ENCODE peak calls at places on chromosomes 13 and 19, in six cellular contexts. C, E, V, Q, M and S are unnamed samples.

GRCh38 chr19:10372698-10373097 is 7.7 kb downstream of the TYK2 start:
- DNase-seq in V (no peak), E (no peak), Q (no peak), C (no peak), M (no peak), S (no peak)

GRCh38 chr13:48040059-48040458 is 2.5 kb downstream of the NUDT15 start:
- DNase-seq in V (no peak), Q (no peak), E (no peak), C (no peak), M (no peak), S (no peak)

GRCh38 chr19:46408611-46409039 is 4.7 kb downstream of the CCDC8 start:
- DNase-seq in M (no peak), E (no peak), C (no peak), V (no peak), Q (peak), S (no peak)

GRCh38 chr19:51508059-51508733 is 6.6 kb upstream of the SIGLEC12 start:
- DNase-seq in E (no peak), V (no peak), M (no peak), C (no peak), Q (no peak), S (no peak)

GRCh38 chr13:99299545-99300341 is 7.5 kb downstream of the GPR183 start:
- DNase-seq in Q (no peak), M (no peak), E (no peak), V (no peak), C (no peak), S (no peak)

GRCh38 chr13:101640797-101641400 is 188.4 kb downstream of the ITGBL1 start:
- DNase-seq in E (no peak), C (no peak), M (no peak), Q (no peak), V (no peak), S (no peak)

GRCh38 chr19:52190679-52191293 is 934 bp downstream of the PPP2R1A start:
- DNase-seq in Q (peak), M (peak), E (no peak), V (no peak), C (no peak), S (no peak)

GRCh38 chr13:112781881-112782361 is 92.1 kb downstream of the ATP11A start:
- DNase-seq in C (no peak), V (no peak), E (peak), Q (no peak), M (no peak), S (no peak)

GRCh38 chr19:48967346-48968178 is 2.5 kb downstream of the FTL start:
- DNase-seq in C (peak), M (no peak), E (no peak), Q (no peak), V (no peak), S (no peak)

GRCh38 chr19:41316306-41316920 is 6.4 kb downstream of the CCDC97 start:
- DNase-seq in C (no peak), V (no peak), E (no peak), Q (no peak), M (no peak), S (no peak)

GRCh38 chr19:8221161-8221560 is 12.0 kb downstream of the CERS4 start:
- DNase-seq in Q (no peak), V (no peak), C (no peak), M (no peak), E (no peak), S (no peak)

GRCh38 chr19:50514346-50515167 is 844 bp upstream of the ASPDH start:
- DNase-seq in M (no peak), E (no peak), C (no peak), V (no peak), Q (no peak), S (peak)

GRCh38 chr13:31105020-31105800 is 56.5 kb downstream of the HSPH1 start:
- DNase-seq in V (no peak), M (no peak), C (no peak), Q (no peak), E (no peak), S (no peak)

GRCh38 chr19:49689133-49690072 is at the start of gene ADM5:
- DNase-seq in E (peak), Q (peak), C (peak), V (peak), M (peak), S (no peak)

GRCh38 chr19:17448190-17448967 is at the start of gene TMEM221:
- DNase-seq in C (peak), Q (peak), V (no peak), M (peak), E (no peak), S (no peak)

GRCh38 chr19:29858000-29858596 is 46.3 kb downstream of the CCNE1 start:
- DNase-seq in M (peak), Q (no peak), E (no peak), C (peak), V (no peak), S (no peak)

GRCh38 chr13:33258437-33259193 is 26.9 kb downstream of the STARD13 start:
- DNase-seq in E (no peak), M (no peak), C (no peak), V (no peak), Q (no peak), S (no peak)